ENCODE peak calls at places on chromosomes 4 and X, in seven cellular contexts. I, Y, H, E, C, T and U are unnamed samples.
A peak's percentile ranks its signal among the peaks of the same experiment; 100 is the strongest.

GRCh38 chr4:173494013-173494970 is 35.7 kb downstream of the HAND2 start:
- DNase-seq in E (no peak), Y (peak; percentile 78), T (peak; percentile 41), C (no peak), H (no peak), I (peak; percentile 70), U (peak; percentile 43)

GRCh38 chr4:46392421-46392820 is 2.5 kb upstream of the GABRA2 start:
- DNase-seq in Y (no peak), H (no peak), C (no peak), I (no peak), T (no peak), E (no peak), U (no peak)

GRCh38 chr4:183906736-183907651 is 1.9 kb downstream of the STOX2 start:
- DNase-seq in E (no peak), Y (no peak), H (no peak), C (no peak), I (no peak), T (no peak), U (no peak)

GRCh38 chr4:83639849-83640493 is 104.1 kb downstream of the GPAT3 start:
- DNase-seq in H (no peak), E (peak; percentile 32), I (peak; percentile 23), Y (peak; percentile 80), C (peak; percentile 59), T (peak; percentile 61), U (peak; percentile 65)

GRCh38 chr4:74311696-74312313 is 3.5 kb downstream of the EPGN start:
- DNase-seq in T (peak; percentile 13), C (no peak), Y (peak; percentile 47), H (no peak), I (peak; percentile 52), E (peak; percentile 29), U (no peak)

GRCh38 chrX:55839480-55839879 is 121.9 kb downstream of the RRAGB start:
- DNase-seq in T (no peak), Y (peak; percentile 49), H (no peak), I (no peak), C (no peak), E (no peak), U (no peak)

GRCh38 chrX:111262086-111262485 is 8.2 kb downstream of the CAPN6 start:
- DNase-seq in T (no peak), Y (no peak), H (no peak), I (no peak), C (no peak), E (no peak), U (no peak)

GRCh38 chr4:20723019-20723418 is 22.8 kb downstream of the PACRGL start:
- DNase-seq in I (no peak), H (no peak), T (no peak), C (no peak), E (no peak), Y (no peak), U (no peak)

GRCh38 chrX:34656467-34656841 is 631 bp downstream of the TMEM47 start:
- DNase-seq in C (no peak), E (no peak), Y (no peak), T (no peak), H (no peak), I (no peak), U (no peak)

GRCh38 chr4:10161840-10162239 is 45.2 kb upstream of the WDR1 start:
- DNase-seq in E (no peak), I (no peak), H (no peak), Y (no peak), C (no peak), T (no peak), U (no peak)

GRCh38 chr4:123825596-123826291 is 429.1 kb downstream of the SPRY1 start:
- DNase-seq in Y (no peak), C (no peak), I (no peak), H (no peak), E (peak; percentile 87), T (peak; percentile 39), U (no peak)

GRCh38 chrX:134416106-134416505 is 43.9 kb upstream of the HPRT1 start:
- DNase-seq in T (no peak), E (no peak), I (no peak), Y (no peak), H (no peak), C (no peak), U (no peak)

GRCh38 chr4:13917010-13917409 is 289.5 kb upstream of the BOD1L1 start:
- DNase-seq in H (no peak), Y (no peak), C (no peak), T (no peak), I (no peak), E (peak; percentile 95), U (no peak)

GRCh38 chr4:74768857-74769525 is 25.3 kb downstream of the BTC start:
- DNase-seq in Y (peak; percentile 35), I (no peak), T (no peak), E (peak; percentile 61), H (no peak), C (no peak), U (no peak)

GRCh38 chrX:114962209-114962608 is 55.2 kb downstream of the IL13RA2 start:
- DNase-seq in E (no peak), I (no peak), T (no peak), Y (no peak), H (no peak), C (no peak), U (no peak)

GRCh38 chrX:850471-850916 is 219.9 kb downstream of the SHOX start:
- DNase-seq in I (no peak), Y (no peak), E (no peak), T (no peak), H (no peak), C (no peak), U (no peak)

GRCh38 chr4:158020734-158021346 is 152.0 kb downstream of the GASK1B start:
- DNase-seq in T (peak; percentile 86), C (no peak), I (no peak), Y (no peak), H (no peak), E (peak; percentile 82), U (no peak)

GRCh38 chr4:105543881-105544280 is 8.5 kb upstream of the ARHGEF38 start:
- DNase-seq in I (no peak), Y (no peak), H (no peak), C (no peak), E (no peak), T (no peak), U (no peak)

GRCh38 chr4:91935217-91935616 is 368.5 kb upstream of the GRID2 start:
- DNase-seq in T (no peak), I (no peak), C (no peak), Y (no peak), H (no peak), E (no peak), U (no peak)

GRCh38 chr4:113952452-113953029 is 26.9 kb downstream of the ARSJ start:
- DNase-seq in E (no peak), I (peak; percentile 25), C (no peak), T (no peak), H (no peak), Y (peak; percentile 55), U (no peak)

GRCh38 chr4:101367201-101367600 is 19.9 kb upstream of the PPP3CA start:
- DNase-seq in I (no peak), C (no peak), Y (no peak), T (peak; percentile 76), E (peak; percentile 48), H (no peak), U (no peak)

GRCh38 chr4:85498068-85498733 is 23.3 kb downstream of the ARHGAP24 start:
- DNase-seq in I (no peak), E (peak; percentile 57), Y (no peak), C (peak; percentile 53), T (no peak), H (peak; percentile 30), U (peak; percentile 56)

GRCh38 chrX:39969099-39969825 is 128.5 kb downstream of the BCOR start:
- DNase-seq in Y (peak; percentile 33), I (peak; percentile 87), E (no peak), H (no peak), C (no peak), T (no peak), U (no peak)

GRCh38 chrX:13778916-13779315 is 38.0 kb downstream of the GPM6B start:
- DNase-seq in C (no peak), H (no peak), T (no peak), E (no peak), Y (no peak), I (no peak), U (no peak)

GRCh38 chr4:48369248-48369647 is 27.9 kb downstream of the SLAIN2 start:
- DNase-seq in T (no peak), Y (no peak), H (no peak), I (no peak), E (no peak), C (no peak), U (no peak)

GRCh38 chr4:84041426-84041825 is 457.7 kb downstream of the NKX6-1 start:
- DNase-seq in C (no peak), T (no peak), H (no peak), E (no peak), Y (no peak), I (no peak), U (no peak)

GRCh38 chr4:158384407-158384806 is 137.3 kb upstream of the RXFP1 start:
- DNase-seq in H (no peak), Y (no peak), C (no peak), E (no peak), T (no peak), I (no peak), U (no peak)

GRCh38 chrX:106042296-106042695 is 3.8 kb upstream of the SERPINA7 start:
- DNase-seq in I (no peak), H (no peak), T (no peak), C (no peak), Y (peak; percentile 22), E (no peak), U (no peak)

GRCh38 chrX:148416142-148416541 is 84.3 kb upstream of the AFF2 start:
- DNase-seq in E (no peak), C (no peak), H (no peak), Y (no peak), I (no peak), T (no peak), U (no peak)

GRCh38 chr4:161714022-161714751 is 449.6 kb downstream of the FSTL5 start:
- DNase-seq in Y (no peak), T (peak; percentile 66), H (no peak), I (no peak), C (no peak), E (peak; percentile 78), U (no peak)

GRCh38 chrX:96425204-96425603 is 259.4 kb upstream of the DIAPH2 start:
- DNase-seq in T (no peak), H (no peak), Y (no peak), E (no peak), I (no peak), C (no peak), U (no peak)

GRCh38 chr4:41866799-41867677 is 68.2 kb upstream of the TMEM33 start:
- DNase-seq in I (no peak), E (no peak), T (no peak), C (no peak), H (no peak), Y (no peak), U (no peak)

GRCh38 chrX:69262036-69262905 is 97.0 kb upstream of the PJA1 start:
- DNase-seq in E (peak; percentile 38), I (no peak), T (no peak), C (no peak), Y (no peak), H (no peak), U (no peak)

GRCh38 chrX:14065800-14066199 is 36.1 kb upstream of the GEMIN8 start:
- DNase-seq in T (no peak), C (no peak), I (no peak), E (no peak), H (no peak), Y (no peak), U (no peak)